ENCODE peak calls at places on chromosomes 6 and 20, in four cellular contexts. D is IMR-90, Y is spleen, E is suprapubic skin. U is an unnamed sample.

GRCh38 chr20:1555952-1556351 is 1.6 kb downstream of the SIRPD start:
- DNase-seq in D (no peak), Y (no peak), E (no peak), U (no peak)

GRCh38 chr20:37516697-37517370 is 4.2 kb upstream of the NNAT start:
- DNase-seq in D (peak; percentile 93), Y (no peak), E (no peak), U (no peak)

GRCh38 chr20:3940905-3941304 is 51.7 kb downstream of the PANK2 start:
- DNase-seq in D (no peak), Y (no peak), E (no peak), U (no peak)

GRCh38 chr6:109743739-109744138 is 52.6 kb downstream of the FIG4 start:
- DNase-seq in D (peak; percentile 87), Y (no peak), E (no peak), U (no peak)

GRCh38 chr20:399182-399707 is 8.9 kb upstream of the RBCK1 start:
- DNase-seq in D (no peak), Y (no peak), E (no peak), U (no peak)

GRCh38 chr6:125904871-125905270 is 51.7 kb upstream of the HINT3 start:
- DNase-seq in D (peak; percentile 78), Y (no peak), E (no peak), U (no peak)

GRCh38 chr6:149076355-149076734 is 241.2 kb upstream of the TAB2 start:
- DNase-seq in D (no peak), Y (no peak), E (no peak), U (no peak)

GRCh38 chr20:25676164-25676809 is 20.4 kb downstream of the ZNF337 start:
- DNase-seq in D (peak; percentile 82), Y (no peak), E (no peak), U (no peak)

GRCh38 chr20:15768370-15768741 is 804.9 kb downstream of the KIF16B start:
- DNase-seq in D (no peak), Y (no peak), E (no peak), U (no peak)

GRCh38 chr6:80338201-80338836 is 231.8 kb downstream of the BCKDHB start:
- DNase-seq in D (peak; percentile 54), Y (peak; percentile 88), E (no peak), U (no peak)

GRCh38 chr6:72218125-72218524 is 331.8 kb downstream of the RIMS1 start:
- DNase-seq in D (peak; percentile 38), Y (no peak), E (no peak), U (no peak)

GRCh38 chr20:10060223-10060622 is 25.4 kb downstream of the ANKEF1 start:
- DNase-seq in D (no peak), Y (no peak), E (no peak), U (no peak)

GRCh38 chr6:9523462-9523861 is 891.4 kb downstream of the TFAP2A start:
- DNase-seq in D (peak; percentile 96), Y (no peak), E (no peak), U (no peak)

GRCh38 chr6:136158971-136159370 is 91.1 kb downstream of the MTFR2 start:
- DNase-seq in D (no peak), Y (no peak), E (no peak), U (no peak)

GRCh38 chr6:55875420-55875819 is at the start of gene BMP5:
- DNase-seq in D (no peak), Y (no peak), E (no peak), U (no peak)
- H3K4me3 ChIP-seq in D (no peak within 1 kb of the TSS), Y (no peak within 1 kb of the TSS), E (no peak within 1 kb of the TSS), U (no peak within 1 kb of the TSS)

DNA sequence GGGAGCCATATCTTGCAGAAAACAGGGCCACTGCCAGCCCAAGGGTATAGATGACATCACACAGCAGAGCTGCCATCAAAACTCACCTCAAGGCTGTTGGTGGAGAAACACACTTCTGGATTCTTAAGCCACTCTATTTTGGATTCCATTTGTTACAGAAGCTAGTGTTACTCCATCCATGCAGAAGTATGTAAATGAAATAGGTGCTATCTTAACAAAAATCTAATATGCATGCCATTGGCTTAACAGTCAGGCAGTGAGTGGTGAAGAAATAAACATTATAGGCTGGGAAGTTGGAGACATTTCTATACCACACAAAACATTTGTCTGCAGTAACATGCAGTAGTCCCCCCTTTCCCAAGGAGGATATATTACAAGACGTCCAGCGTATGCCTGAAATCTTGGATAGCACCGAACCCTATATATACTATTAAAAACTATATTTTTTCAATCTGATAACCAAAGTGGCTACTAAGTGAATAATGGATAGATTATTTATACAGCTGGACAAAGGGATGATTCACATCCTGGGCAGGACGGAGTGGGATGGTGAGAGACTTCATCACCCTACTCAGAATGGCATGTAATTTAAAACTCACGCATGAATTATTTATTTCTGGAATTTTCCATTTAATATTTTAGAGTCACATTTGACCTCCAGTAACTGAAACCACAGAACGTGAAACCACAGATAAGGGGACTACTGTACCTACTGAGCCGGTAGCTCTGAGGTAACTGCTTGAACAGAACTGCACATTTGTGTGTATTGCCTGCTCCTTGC is 160.0 kb upstream of the PLN start:
- DNase-seq in D (peak; percentile 96), Y (no peak), E (no peak), U (no peak)
- TF ChIP-seq POLR2A in D (no peak), Y (no peak), E (no peak), U (no peak)

GRCh38 chr6:33203443-33204164 is 851 bp upstream of the HSD17B8 start:
- DNase-seq in D (no peak), Y (peak; percentile 71), E (peak; percentile 56), U (no peak)
- H3K4me3 ChIP-seq in D (no peak overlapping the region), Y (peak overlapping the region; percentile 69), E (no peak overlapping the region), U (peak overlapping the region; percentile 82)

DNA sequence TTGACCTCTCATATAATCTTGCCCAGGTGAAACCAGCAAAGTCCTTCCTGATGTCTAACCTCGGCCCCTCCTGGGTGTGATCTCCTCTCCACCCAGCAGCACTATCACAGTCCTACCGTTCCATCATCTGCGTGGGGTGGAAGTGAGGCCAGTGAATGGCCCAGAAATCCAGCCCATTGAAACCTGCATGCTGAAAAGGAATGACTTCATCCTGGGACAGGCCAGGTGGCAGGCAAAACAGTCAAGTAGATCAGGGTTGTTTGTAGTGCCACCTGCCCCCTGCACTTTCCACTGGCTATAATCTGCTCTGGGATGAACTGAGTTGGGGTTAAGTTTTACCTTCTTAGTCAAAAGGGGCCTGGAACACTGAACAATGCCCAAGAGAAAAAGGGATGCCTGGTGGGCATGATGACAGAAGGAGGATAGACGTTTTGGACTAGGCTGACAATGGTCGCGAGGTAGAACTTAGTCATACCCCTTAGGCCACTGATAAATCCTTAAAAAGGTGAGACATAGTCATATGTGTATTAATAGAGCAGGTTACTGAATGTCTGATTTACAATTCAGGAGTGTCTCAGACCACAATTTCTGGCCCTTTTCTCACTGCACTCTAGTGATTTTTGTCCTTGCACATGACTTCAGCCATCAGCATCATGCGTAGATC is 8.1 kb upstream of the HSP90AB1 start:
- DNase-seq in D (no peak), Y (peak; percentile 28), E (no peak), U (no peak)
- TF ChIP-seq POLR2A in D (no peak), Y (no peak), E (no peak), U (no peak)

GRCh38 chr6:128188678-128189077 is 287.8 kb upstream of the THEMIS start:
- DNase-seq in D (no peak), Y (no peak), E (no peak), U (no peak)

GRCh38 chr6:128186724-128187123 is 285.9 kb upstream of the THEMIS start:
- DNase-seq in D (peak; percentile 34), Y (no peak), E (no peak), U (no peak)
- H3K4me3 ChIP-seq in D (peak overlapping the region; percentile 3), Y (no peak overlapping the region), E (no peak overlapping the region), U (no peak overlapping the region)

DNA sequence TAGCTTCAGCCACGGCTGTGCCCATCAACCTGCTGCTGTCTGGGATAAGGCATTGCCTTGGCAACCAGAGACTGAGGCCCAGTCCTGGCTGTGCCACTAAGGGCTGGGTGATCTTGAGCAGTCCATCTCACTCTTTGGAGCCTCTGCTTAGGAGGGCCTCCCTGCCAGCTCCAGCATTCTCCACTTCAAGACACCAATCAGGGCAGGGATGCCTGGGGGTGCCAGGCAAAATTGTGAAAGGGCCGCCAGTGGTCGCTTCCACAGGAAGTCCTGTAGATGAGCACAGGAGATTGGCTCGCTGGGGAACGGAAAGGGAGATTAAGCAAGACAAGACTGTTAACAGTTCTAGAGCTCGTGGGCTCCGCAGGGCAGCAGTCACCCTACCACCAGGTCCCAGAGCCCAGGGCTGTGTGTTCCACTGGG is at the start of gene RAB44:
- DNase-seq in D (no peak), Y (peak; percentile 74), E (peak; percentile 63), U (no peak)
- TF ChIP-seq POLR2A in D (no peak), Y (no peak), E (no peak), U (no peak)

DNA sequence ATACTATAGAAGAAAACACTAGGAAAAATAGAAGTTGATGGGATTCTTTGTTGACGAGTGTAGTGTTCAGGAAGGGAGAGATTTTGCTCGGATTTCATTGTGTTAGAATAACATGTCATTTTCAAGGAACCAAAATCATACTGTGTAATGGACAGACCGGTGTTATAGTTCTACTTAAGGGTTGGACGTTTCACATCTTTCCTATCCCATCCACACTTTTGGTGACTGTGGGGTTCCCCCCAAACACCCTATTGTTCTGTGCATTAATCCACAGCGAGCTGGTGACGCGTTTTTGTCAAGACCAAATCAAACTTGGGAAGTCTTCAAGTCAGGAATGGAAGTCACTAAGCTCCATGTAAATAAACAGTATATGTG is 43.3 kb downstream of the TRIM27 start:
- DNase-seq in D (no peak), Y (no peak), E (no peak), U (no peak)
- H3K4me3 ChIP-seq in D (peak overlapping the region; percentile 81), Y (peak overlapping the region; percentile 38), E (peak overlapping the region; percentile 46), U (peak overlapping the region; percentile 66)

DNA sequence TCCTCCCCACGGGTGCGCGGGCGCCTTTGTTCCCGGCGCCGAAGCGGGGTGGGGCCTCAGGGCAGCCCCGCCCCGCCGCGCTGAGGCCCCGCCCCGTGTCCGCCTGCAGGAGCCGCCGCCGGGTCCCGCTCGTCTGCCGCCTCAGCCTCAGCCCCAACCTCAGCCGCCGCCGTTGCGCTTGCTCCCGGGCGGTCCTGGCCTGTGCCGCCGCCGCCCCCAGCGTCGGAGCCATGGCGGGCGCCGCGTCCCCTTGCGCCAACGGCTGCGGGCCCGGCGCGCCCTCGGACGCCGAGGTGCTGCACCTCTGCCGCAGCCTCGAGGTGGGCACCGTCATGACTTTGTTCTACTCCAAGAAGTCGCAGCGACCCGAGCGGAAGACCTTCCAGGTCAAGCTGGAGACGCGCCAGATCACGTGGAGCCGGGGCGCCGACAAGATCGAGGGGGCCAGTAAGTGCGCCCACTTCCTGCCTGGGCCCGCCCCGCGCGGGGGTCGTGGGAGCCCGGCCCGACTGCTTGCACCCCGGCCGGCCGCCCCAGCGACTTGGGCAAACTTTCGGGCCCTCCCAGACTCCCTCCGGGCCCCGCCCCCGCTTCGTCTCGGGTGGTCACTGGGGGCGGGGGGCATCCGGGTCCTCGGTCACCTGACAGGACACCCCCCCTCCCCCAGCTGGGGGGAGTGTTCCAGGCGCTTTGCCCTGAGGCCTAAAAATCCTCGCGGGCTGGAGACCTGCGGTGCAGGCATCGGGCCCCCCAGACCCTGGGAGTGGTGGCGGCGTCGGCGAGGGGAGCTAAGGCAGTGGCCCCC is at the start of gene PLCG1:
- DNase-seq in D (peak; percentile 63), Y (peak; percentile 94), E (peak; percentile 89), U (peak; percentile 18)
- TF ChIP-seq POLR2A in D (no peak), Y (no peak), E (no peak), U (peak; percentile 20)

DNA sequence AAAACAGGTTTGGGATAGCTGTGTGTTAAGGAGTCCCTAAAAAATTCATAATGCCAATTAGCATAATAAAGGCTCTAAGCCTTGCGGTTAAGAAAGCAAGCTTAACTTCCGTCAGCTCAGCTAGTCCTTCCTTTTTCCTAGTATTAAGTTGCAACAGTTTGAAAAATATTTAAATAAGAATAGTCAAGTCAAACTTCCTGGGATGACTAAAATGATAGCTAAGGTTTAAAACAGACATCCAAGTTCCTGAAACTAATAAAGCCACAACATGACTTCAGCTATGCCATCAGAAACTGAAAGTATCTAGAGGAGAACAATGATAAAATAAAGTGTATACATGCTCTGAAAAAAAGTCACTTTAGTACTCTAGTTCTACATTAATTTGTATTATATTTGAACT is 3.4 kb downstream of the AKIRIN2 start:
- DNase-seq in D (peak; percentile 40), Y (no peak), E (no peak), U (no peak)
- H3K4me3 ChIP-seq in D (peak overlapping the region; percentile 59), Y (peak overlapping the region; percentile 61), E (peak overlapping the region; percentile 100), U (peak overlapping the region; percentile 93)

U was measured in esophagus squamous epithelium.